ENCODE peak calls at places on chromosomes 3 and 15, in four cellular contexts. N, W, K and D are unnamed samples.

GRCh38 chr3:188824596-188824995 is 347.2 kb upstream of the TPRG1 start:
- DNase-seq in N (no peak), W (no peak), K (no peak), D (no peak)

GRCh38 chr15:33395376-33395775 is 84.6 kb downstream of the RYR3 start:
- DNase-seq in N (no peak), W (no peak), K (no peak), D (no peak)

GRCh38 chr15:100191161-100191560 is 150.6 kb downstream of the ADAMTS17 start:
- DNase-seq in N (no peak), W (no peak), K (no peak), D (no peak)

GRCh38 chr15:78272326-78272725 is 8.0 kb downstream of the DNAJA4 start:
- DNase-seq in N (no peak), W (no peak), K (no peak), D (no peak)

GRCh38 chr3:4597204-4597985 is 104.2 kb downstream of the ITPR1 start:
- DNase-seq in N (no peak), W (no peak), K (no peak), D (no peak)

GRCh38 chr3:14558029-14558428 is 17.9 kb upstream of the GRIP2 start:
- DNase-seq in N (no peak), W (no peak), K (no peak), D (no peak)

GRCh38 chr3:21654662-21655061 is 96.3 kb downstream of the ZNF385D start:
- DNase-seq in N (no peak), W (no peak), K (no peak), D (no peak)

GRCh38 chr3:134365766-134366065 is 8.5 kb downstream of the AMOTL2 start:
- DNase-seq in N (no peak), W (no peak), K (no peak), D (peak; percentile 11)

GRCh38 chr3:165196577-165197561 is 685 bp upstream of the SLITRK3 start:
- DNase-seq in N (no peak), W (no peak), K (no peak), D (no peak)

GRCh38 chr3:168877899-168878298 is 782.2 kb upstream of the GOLIM4 start:
- DNase-seq in N (no peak), W (no peak), K (no peak), D (no peak)

GRCh38 chr3:136626448-136626847 is 125.7 kb downstream of the STAG1 start:
- DNase-seq in N (no peak), W (no peak), K (no peak), D (no peak)

GRCh38 chr3:100088735-100089368 is 25.4 kb downstream of the FILIP1L start:
- DNase-seq in N (no peak), W (no peak), K (no peak), D (no peak)

GRCh38 chr3:189457201-189457607 is 174.0 kb upstream of the TP63 start:
- DNase-seq in N (no peak), W (no peak), K (no peak), D (no peak)

GRCh38 chr15:43293402-43293801 is 26.7 kb upstream of the TGM5 start:
- DNase-seq in N (no peak), W (no peak), K (no peak), D (no peak)

GRCh38 chr3:120450261-120450913 is 405 bp downstream of the FSTL1 start:
- DNase-seq in N (no peak), W (peak; percentile 46), K (peak; percentile 31), D (peak; percentile 55)

GRCh38 chr3:11558002-11558401 is 85.7 kb downstream of the VGLL4 start:
- DNase-seq in N (no peak), W (peak; percentile 50), K (no peak), D (no peak)

GRCh38 chr3:56855856-56856538 is 54.2 kb upstream of the ARHGEF3 start:
- DNase-seq in N (no peak), W (peak; percentile 64), K (peak; percentile 40), D (no peak)

GRCh38 chr15:56798639-56799038 is 65.3 kb upstream of the ZNF280D start:
- DNase-seq in N (no peak), W (no peak), K (no peak), D (no peak)

GRCh38 chr15:19992428-19992827 is 549.2 kb downstream of the GOLGA6L6 start:
- DNase-seq in N (no peak), W (no peak), K (no peak), D (no peak)

GRCh38 chr15:19984101-19984500 is 557.5 kb downstream of the GOLGA6L6 start:
- DNase-seq in N (no peak), W (no peak), K (no peak), D (no peak)

GRCh38 chr15:19987389-19988048 is 554.1 kb downstream of the GOLGA6L6 start:
- DNase-seq in N (no peak), W (no peak), K (no peak), D (no peak)
- H3K9me3 ChIP-seq in N (no peaks in the 10 kb centered on the region), W (no peaks in the 10 kb centered on the region), K (no peaks in the 10 kb centered on the region), D (no peaks in the 10 kb centered on the region)

GRCh38 chr3:46960801-46961200 is 15.7 kb downstream of the CCDC12 start:
- DNase-seq in N (no peak), W (no peak), K (no peak), D (no peak)

GRCh38 chr3:46962990-46963389 is 13.6 kb downstream of the CCDC12 start:
- DNase-seq in N (no peak), W (no peak), K (no peak), D (no peak)

GRCh38 chr3:46960081-46960701 is 16.4 kb downstream of the CCDC12 start:
- DNase-seq in N (no peak), W (peak; percentile 54), K (no peak), D (peak; percentile 27)

GRCh38 chr3:46965151-46965550 is 11.4 kb downstream of the CCDC12 start:
- DNase-seq in N (no peak), W (no peak), K (no peak), D (no peak)

DNA sequence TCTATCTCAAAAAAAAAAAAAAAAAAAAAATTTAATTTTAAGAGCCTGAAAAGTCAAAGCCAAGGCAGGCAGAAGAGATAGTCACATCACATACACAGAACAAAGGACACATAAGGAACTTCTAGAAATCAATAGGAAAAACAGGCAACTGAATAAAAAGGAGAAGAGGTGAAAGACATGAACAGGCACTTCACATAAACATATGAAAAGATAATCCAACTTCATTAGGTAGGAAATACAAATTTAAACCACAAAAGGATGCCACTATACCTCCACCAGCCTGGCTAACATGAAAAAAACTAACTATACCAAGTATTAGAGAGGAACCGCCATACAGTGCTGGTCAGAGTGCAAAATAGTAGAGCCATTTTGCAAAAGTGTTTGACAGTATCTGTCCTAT is 14.1 kb downstream of the CCDC12 start:
- DNase-seq in N (no peak), W (no peak), K (no peak), D (no peak)
- H3K4me1 ChIP-seq in N (peaks cover 73% of the 10 kb centered on the region), W (peaks cover 48% of the 10 kb centered on the region), K (peaks cover 17% of the 10 kb centered on the region), D (peaks cover 30% of the 10 kb centered on the region)

GRCh38 chr15:87863152-87863551 is 393.4 kb downstream of the NTRK3 start:
- DNase-seq in N (no peak), W (no peak), K (no peak), D (no peak)

GRCh38 chr15:87860743-87861142 is 395.8 kb downstream of the NTRK3 start:
- DNase-seq in N (no peak), W (no peak), K (no peak), D (no peak)

GRCh38 chr15:87858651-87859050 is 397.9 kb downstream of the NTRK3 start:
- DNase-seq in N (no peak), W (no peak), K (no peak), D (no peak)
- H3K9me3 ChIP-seq in N (no peaks in the 10 kb centered on the region), W (no peaks in the 10 kb centered on the region), K (no peaks in the 10 kb centered on the region), D (no peaks in the 10 kb centered on the region)

GRCh38 chr3:187040637-187041361 is 98.5 kb downstream of the RPL39L start:
- DNase-seq in N (no peak), W (no peak), K (no peak), D (no peak)
- H3K4me1 ChIP-seq in N (peaks cover 78% of the 10 kb centered on the region), W (peaks cover 18% of the 10 kb centered on the region), K (no peaks in the 10 kb centered on the region), D (peaks cover 59% of the 10 kb centered on the region)

GRCh38 chr15:22243440-22244130 is 163.3 kb downstream of the OR4M2 start:
- DNase-seq in N (no peak), W (no peak), K (no peak), D (no peak)
- H3K9me3 ChIP-seq in N (no peaks in the 10 kb centered on the region), W (no peaks in the 10 kb centered on the region), K (no peaks in the 10 kb centered on the region), D (no peaks in the 10 kb centered on the region)

GRCh38 chr15:74400313-74400850 is 32.9 kb upstream of the CYP11A1 start:
- DNase-seq in N (no peak), W (no peak), K (no peak), D (no peak)
- H3K4me1 ChIP-seq in N (peaks cover 47% of the 10 kb centered on the region), W (peaks cover 3% of the 10 kb centered on the region), K (no peaks in the 10 kb centered on the region), D (peaks cover 18% of the 10 kb centered on the region)